ENCODE peak calls at places on chromosomes 6 and 20, in six cellular contexts. M is GM23248, A is EL, Z is progenitor cell of endocrine pancreas, B is RWPE1, U is aorta. C is an unnamed sample.

GRCh38 chr20:60297649-60298048 is 339.4 kb downstream of the CDH26 start:
- DNase-seq in M (no peak), A (no peak), Z (no peak), B (no peak), U (no peak), C (peak; percentile 1)

GRCh38 chr6:93389192-93389591 is 30.2 kb downstream of the EPHA7 start:
- DNase-seq in M (no peak), A (no peak), Z (no peak), B (no peak), U (no peak), C (no peak)

GRCh38 chr6:73460044-73460443 is 1.5 kb upstream of the MTO1 start:
- DNase-seq in M (no peak), A (no peak), Z (no peak), B (no peak), U (no peak), C (no peak)

GRCh38 chr20:49765846-49766541 is 46.6 kb upstream of the SLC9A8 start:
- DNase-seq in M (no peak), A (no peak), Z (no peak), B (no peak), U (no peak), C (no peak)

GRCh38 chr20:49964964-49965780 is 17.6 kb upstream of the SNAI1 start:
- DNase-seq in M (peak; percentile 41), A (peak; percentile 49), Z (peak; percentile 39), B (peak; percentile 60), U (peak; percentile 68), C (no peak)

GRCh38 chr6:128252293-128253176 is 267.9 kb downstream of the PTPRK start:
- DNase-seq in M (no peak), A (no peak), Z (no peak), B (no peak), U (no peak), C (no peak)

GRCh38 chr6:30882764-30883475 is 1.4 kb upstream of the DDR1 start:
- DNase-seq in M (no peak), A (no peak), Z (peak; percentile 56), B (peak; percentile 83), U (no peak), C (peak; percentile 74)

GRCh38 chr6:100426689-100427338 is 37.9 kb downstream of the SIM1 start:
- DNase-seq in M (peak; percentile 7), A (no peak), Z (no peak), B (no peak), U (no peak), C (no peak)

GRCh38 chr6:10511477-10511876 is 9.7 kb upstream of the GCNT2 start:
- DNase-seq in M (peak; percentile 4), A (peak; percentile 62), Z (no peak), B (no peak), U (no peak), C (no peak)

GRCh38 chr6:134590449-134590848 is 272.5 kb upstream of the SGK1 start:
- DNase-seq in M (peak; percentile 89), A (peak; percentile 95), Z (no peak), B (no peak), U (no peak), C (no peak)

GRCh38 chr6:144083172-144083571 is 12.2 kb downstream of the SF3B5 start:
- DNase-seq in M (no peak), A (no peak), Z (no peak), B (no peak), U (no peak), C (no peak)

GRCh38 chr6:148723484-148723883 is 23.3 kb upstream of the UST start:
- DNase-seq in M (peak; percentile 94), A (peak; percentile 96), Z (no peak), B (no peak), U (no peak), C (no peak)

GRCh38 chr6:56235245-56235644 is 12.1 kb downstream of the COL21A1 start:
- DNase-seq in M (no peak), A (no peak), Z (no peak), B (no peak), U (no peak), C (peak; percentile 16)

GRCh38 chr20:37162674-37163073 is 16.5 kb upstream of the RPN2 start:
- DNase-seq in M (no peak), A (no peak), Z (no peak), B (no peak), U (no peak), C (no peak)

GRCh38 chr20:64106981-64107735 is at the start of gene NPBWR2:
- DNase-seq in M (no peak), A (no peak), Z (no peak), B (no peak), U (peak; percentile 60), C (no peak)

GRCh38 chr20:31861346-31862156 is 8.8 kb downstream of the DUSP15 start:
- DNase-seq in M (peak; percentile 71), A (peak; percentile 44), Z (peak; percentile 85), B (peak; percentile 92), U (peak; percentile 89), C (peak; percentile 80)

GRCh38 chr6:108944058-108944457 is 95.8 kb downstream of the ARMC2 start:
- DNase-seq in M (no peak), A (no peak), Z (no peak), B (no peak), U (no peak), C (no peak)

GRCh38 chr6:12595161-12595792 is 121.3 kb upstream of the PHACTR1 start:
- DNase-seq in M (peak; percentile 35), A (peak; percentile 88), Z (no peak), B (no peak), U (no peak), C (no peak)

GRCh38 chr6:152267967-152268845 is 369.0 kb downstream of the SYNE1 start:
- DNase-seq in M (peak; percentile 50), A (peak; percentile 35), Z (no peak), B (peak; percentile 30), U (no peak), C (peak; percentile 34)

GRCh38 chr20:49579874-49580817 is 12.2 kb upstream of the PTGIS start:
- DNase-seq in M (peak; percentile 46), A (peak; percentile 54), Z (no peak), B (no peak), U (no peak), C (no peak)

GRCh38 chr20:62196286-62196685 is 13.5 kb downstream of the MTG2 start:
- DNase-seq in M (no peak), A (no peak), Z (no peak), B (no peak), U (peak; percentile 16), C (no peak)

GRCh38 chr6:126060400-126060799 is 74.1 kb downstream of the TRMT11 start:
- DNase-seq in M (no peak), A (no peak), Z (no peak), B (no peak), U (no peak), C (no peak)